ENCODE peak calls at places on chromosomes 12 and 14, in nine cellular contexts. One of them, this sample, is unnamed. For H3K4me1, the result is how much of the 10 kb centered on the place peaks cover.

GRCh38 chr12:24396266-24396665 is 446.8 kb upstream of the SOX5 start:
- DNase-seq in Peyer's patch: no peak
- DNase-seq in A549: no peak
- DNase-seq in heart left ventricle: no peak
- DNase-seq in right lobe of liver: no peak
- DNase-seq in uterus: no peak
- DNase-seq in ovary: no peak
- DNase-seq in body of pancreas: no peak
- DNase-seq in stomach: no peak
- DNase-seq in this sample: no peak

GRCh38 chr12:5996459-5996858 is 51.4 kb upstream of the ANO2 start:
- DNase-seq in Peyer's patch: no peak
- DNase-seq in A549: no peak
- DNase-seq in heart left ventricle: no peak
- DNase-seq in right lobe of liver: no peak
- DNase-seq in uterus: no peak
- DNase-seq in ovary: no peak
- DNase-seq in body of pancreas: no peak
- DNase-seq in stomach: no peak
- DNase-seq in this sample: no peak

GRCh38 chr12:104814944-104815343 is 143.1 kb downstream of the SLC41A2 start:
- DNase-seq in Peyer's patch: no peak
- DNase-seq in A549: no peak
- DNase-seq in heart left ventricle: no peak
- DNase-seq in right lobe of liver: no peak
- DNase-seq in uterus: no peak
- DNase-seq in ovary: no peak
- DNase-seq in body of pancreas: no peak
- DNase-seq in stomach: no peak
- DNase-seq in this sample: no peak

GRCh38 chr12:5518584-5519365 is 86.9 kb downstream of the NTF3 start:
- DNase-seq in Peyer's patch: no peak
- DNase-seq in A549: no peak
- DNase-seq in heart left ventricle: no peak
- DNase-seq in right lobe of liver: no peak
- DNase-seq in uterus: no peak
- DNase-seq in ovary: no peak
- DNase-seq in body of pancreas: no peak
- DNase-seq in stomach: no peak
- DNase-seq in this sample: no peak

GRCh38 chr12:24596768-24597388 is 352.0 kb downstream of the BCAT1 start:
- DNase-seq in Peyer's patch: no peak
- DNase-seq in A549: peak
- DNase-seq in heart left ventricle: no peak
- DNase-seq in right lobe of liver: no peak
- DNase-seq in uterus: no peak
- DNase-seq in ovary: no peak
- DNase-seq in body of pancreas: no peak
- DNase-seq in stomach: no peak
- DNase-seq in this sample: no peak

GRCh38 chr14:41302776-41303175 is 303.9 kb upstream of the LRFN5 start:
- DNase-seq in Peyer's patch: no peak
- DNase-seq in A549: no peak
- DNase-seq in heart left ventricle: no peak
- DNase-seq in right lobe of liver: no peak
- DNase-seq in uterus: no peak
- DNase-seq in ovary: no peak
- DNase-seq in body of pancreas: no peak
- DNase-seq in stomach: no peak
- DNase-seq in this sample: no peak

GRCh38 chr14:102928412-102929348 is 6.2 kb downstream of the AMN start:
- DNase-seq in Peyer's patch: peak
- DNase-seq in A549: no peak
- DNase-seq in heart left ventricle: peak
- DNase-seq in right lobe of liver: peak
- DNase-seq in uterus: peak
- DNase-seq in ovary: peak
- DNase-seq in body of pancreas: peak
- DNase-seq in stomach: peak
- DNase-seq in this sample: peak

GRCh38 chr14:60653388-60653690 is 4.1 kb upstream of the SIX1 start:
- DNase-seq in Peyer's patch: no peak
- DNase-seq in A549: no peak
- DNase-seq in heart left ventricle: no peak
- DNase-seq in right lobe of liver: no peak
- DNase-seq in uterus: no peak
- DNase-seq in ovary: no peak
- DNase-seq in body of pancreas: no peak
- DNase-seq in stomach: no peak
- DNase-seq in this sample: no peak

GRCh38 chr12:94545937-94546771 is 86.5 kb upstream of the CEP83 start:
- DNase-seq in Peyer's patch: no peak
- DNase-seq in A549: peak
- DNase-seq in heart left ventricle: peak
- DNase-seq in right lobe of liver: no peak
- DNase-seq in uterus: peak
- DNase-seq in ovary: peak
- DNase-seq in body of pancreas: peak
- DNase-seq in stomach: peak
- DNase-seq in this sample: peak

GRCh38 chr12:128966411-128966810 is 113.1 kb downstream of the GLT1D1 start:
- DNase-seq in Peyer's patch: no peak
- DNase-seq in A549: no peak
- DNase-seq in heart left ventricle: no peak
- DNase-seq in right lobe of liver: no peak
- DNase-seq in uterus: no peak
- DNase-seq in ovary: no peak
- DNase-seq in body of pancreas: no peak
- DNase-seq in stomach: no peak
- DNase-seq in this sample: no peak

GRCh38 chr12:62686938-62687337 is 220.3 kb downstream of the MON2 start:
- DNase-seq in Peyer's patch: no peak
- DNase-seq in A549: no peak
- DNase-seq in heart left ventricle: no peak
- DNase-seq in right lobe of liver: no peak
- DNase-seq in uterus: no peak
- DNase-seq in ovary: no peak
- DNase-seq in body of pancreas: no peak
- DNase-seq in stomach: no peak
- DNase-seq in this sample: no peak

GRCh38 chr12:112107728-112108447 is 695 bp downstream of the NAA25 start:
- DNase-seq in Peyer's patch: no peak
- DNase-seq in A549: peak
- DNase-seq in heart left ventricle: peak
- DNase-seq in right lobe of liver: no peak
- DNase-seq in uterus: peak
- DNase-seq in ovary: no peak
- DNase-seq in body of pancreas: peak
- DNase-seq in stomach: no peak
- DNase-seq in this sample: peak
- H3K4me1 ChIP-seq in Peyer's patch: under half
- H3K4me1 ChIP-seq in A549: half or more
- H3K4me1 ChIP-seq in heart left ventricle: under half
- H3K4me1 ChIP-seq in right lobe of liver: under half
- H3K4me1 ChIP-seq in uterus: under half
- H3K4me1 ChIP-seq in ovary: under half
- H3K4me1 ChIP-seq in body of pancreas: under half
- H3K4me1 ChIP-seq in stomach: under half
- H3K4me1 ChIP-seq in this sample: under half

GRCh38 chr14:76812422-76813383 is at the start of gene ANGEL1:
- DNase-seq in Peyer's patch: peak
- DNase-seq in A549: peak
- DNase-seq in heart left ventricle: peak
- DNase-seq in right lobe of liver: peak
- DNase-seq in uterus: peak
- DNase-seq in ovary: peak
- DNase-seq in body of pancreas: peak
- DNase-seq in stomach: peak
- DNase-seq in this sample: peak
- TF ChIP-seq POLR2A in Peyer's patch: peak
- TF ChIP-seq POLR2A in A549: peak
- TF ChIP-seq POLR2A in heart left ventricle: no peak
- TF ChIP-seq POLR2A in right lobe of liver: peak
- TF ChIP-seq POLR2A in uterus: peak
- TF ChIP-seq POLR2A in ovary: peak
- TF ChIP-seq POLR2A in body of pancreas: peak
- TF ChIP-seq POLR2A in stomach: no peak
- TF ChIP-seq POLR2A in this sample: peak

DNA sequence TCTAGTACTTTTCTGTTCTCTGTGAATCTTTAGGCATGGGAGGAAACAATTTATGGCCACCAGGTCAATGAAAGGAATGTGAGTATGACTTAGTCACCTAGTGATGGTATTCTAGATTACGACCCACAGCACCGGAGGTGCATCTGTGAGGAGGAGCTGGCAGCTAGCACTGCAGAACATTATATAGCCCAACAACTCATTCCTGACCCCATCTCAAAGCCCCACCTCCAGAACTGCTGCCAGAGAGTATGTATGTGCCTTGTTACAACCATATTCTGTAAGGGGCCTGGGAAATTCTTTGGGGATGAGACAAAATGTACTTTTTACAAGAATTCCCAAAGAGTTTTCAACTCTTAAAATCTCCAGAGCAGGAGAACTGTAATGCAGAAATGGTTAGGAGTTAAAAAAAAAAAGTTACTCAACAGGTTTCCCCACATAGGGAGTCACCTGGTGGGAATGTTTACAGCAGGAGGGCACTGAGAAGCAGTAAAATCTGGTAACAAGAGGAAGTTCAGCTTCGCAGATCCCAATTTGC is 34.9 kb upstream of the CERS5 start:
- DNase-seq in Peyer's patch: no peak
- DNase-seq in A549: peak
- DNase-seq in heart left ventricle: no peak
- DNase-seq in right lobe of liver: no peak
- DNase-seq in uterus: no peak
- DNase-seq in ovary: no peak
- DNase-seq in body of pancreas: peak
- DNase-seq in stomach: no peak
- DNase-seq in this sample: peak
- H3K4me3 ChIP-seq in Peyer's patch: no peak
- H3K4me3 ChIP-seq in A549: no peak
- H3K4me3 ChIP-seq in heart left ventricle: no peak
- H3K4me3 ChIP-seq in right lobe of liver: no peak
- H3K4me3 ChIP-seq in uterus: no peak
- H3K4me3 ChIP-seq in ovary: no peak
- H3K4me3 ChIP-seq in body of pancreas: no peak
- H3K4me3 ChIP-seq in stomach: no peak
- H3K4me3 ChIP-seq in this sample: no peak

GRCh38 chr12:68790952-68791234 is 17.1 kb upstream of the MDM2 start:
- DNase-seq in Peyer's patch: no peak
- DNase-seq in A549: no peak
- DNase-seq in heart left ventricle: no peak
- DNase-seq in right lobe of liver: no peak
- DNase-seq in uterus: no peak
- DNase-seq in ovary: no peak
- DNase-seq in body of pancreas: no peak
- DNase-seq in stomach: no peak
- DNase-seq in this sample: no peak
- H3K4me1 ChIP-seq in Peyer's patch: under half
- H3K4me1 ChIP-seq in A549: under half
- H3K4me1 ChIP-seq in heart left ventricle: under half
- H3K4me1 ChIP-seq in right lobe of liver: under half
- H3K4me1 ChIP-seq in uterus: under half
- H3K4me1 ChIP-seq in ovary: under half
- H3K4me1 ChIP-seq in body of pancreas: under half
- H3K4me1 ChIP-seq in stomach: under half
- H3K4me1 ChIP-seq in this sample: under half

DNA sequence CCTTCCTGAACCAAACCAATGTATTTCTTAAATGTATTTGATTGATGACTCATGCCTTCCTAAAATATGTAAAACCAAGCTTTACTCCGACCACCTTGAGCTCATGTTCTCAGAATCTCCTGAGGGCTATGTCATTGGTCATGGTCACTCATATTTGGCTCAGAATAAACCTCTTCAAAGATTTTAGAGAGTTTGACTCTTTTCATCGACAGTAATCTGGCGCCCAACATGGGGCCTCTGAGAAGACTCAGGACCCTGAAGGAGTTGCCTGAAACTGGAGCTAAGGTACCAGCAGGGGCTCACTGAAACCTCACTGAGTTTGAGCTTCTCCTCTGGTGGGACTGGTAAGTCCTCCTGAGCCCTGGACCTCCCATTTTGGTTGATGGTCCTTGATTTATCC is 17.2 kb upstream of the PSMC1 start:
- DNase-seq in Peyer's patch: no peak
- DNase-seq in A549: peak
- DNase-seq in heart left ventricle: no peak
- DNase-seq in right lobe of liver: no peak
- DNase-seq in uterus: no peak
- DNase-seq in ovary: no peak
- DNase-seq in body of pancreas: no peak
- DNase-seq in stomach: no peak
- DNase-seq in this sample: no peak
- TF ChIP-seq POLR2A in Peyer's patch: no peak
- TF ChIP-seq POLR2A in A549: no peak
- TF ChIP-seq POLR2A in heart left ventricle: no peak
- TF ChIP-seq POLR2A in right lobe of liver: no peak
- TF ChIP-seq POLR2A in uterus: no peak
- TF ChIP-seq POLR2A in ovary: no peak
- TF ChIP-seq POLR2A in body of pancreas: no peak
- TF ChIP-seq POLR2A in stomach: no peak
- TF ChIP-seq POLR2A in this sample: no peak

GRCh38 chr14:35847636-35848035 is 21.5 kb downstream of the BRMS1L start:
- DNase-seq in Peyer's patch: no peak
- DNase-seq in A549: no peak
- DNase-seq in heart left ventricle: no peak
- DNase-seq in right lobe of liver: no peak
- DNase-seq in uterus: no peak
- DNase-seq in ovary: no peak
- DNase-seq in body of pancreas: no peak
- DNase-seq in stomach: no peak
- DNase-seq in this sample: no peak
- H3K4me3 ChIP-seq in Peyer's patch: no peak
- H3K4me3 ChIP-seq in A549: no peak
- H3K4me3 ChIP-seq in heart left ventricle: no peak
- H3K4me3 ChIP-seq in right lobe of liver: no peak
- H3K4me3 ChIP-seq in uterus: no peak
- H3K4me3 ChIP-seq in ovary: no peak
- H3K4me3 ChIP-seq in body of pancreas: no peak
- H3K4me3 ChIP-seq in stomach: no peak
- H3K4me3 ChIP-seq in this sample: no peak

This sample was measured in thyroid gland.